ENCODE peak calls at places on chromosomes 7 and 10, in seven cellular contexts. H, L, Z, C, A, E and U are unnamed samples.

GRCh38 chr10:109480836-109481235 is 442.5 kb downstream of the XPNPEP1 start:
- DNase-seq in E (no peak), C (no peak), H (no peak), Z (no peak), L (no peak), A (no peak), U (no peak)

GRCh38 chr7:95805909-95806308 is 33.6 kb downstream of the DYNC1I1 start:
- DNase-seq in H (no peak), A (no peak), L (no peak), E (no peak), Z (no peak), C (no peak), U (no peak)

GRCh38 chr10:29841724-29842649 is 207.2 kb upstream of the SVIL start:
- DNase-seq in H (no peak), Z (no peak), A (peak), E (no peak), L (no peak), C (no peak), U (no peak)

GRCh38 chr7:108263364-108263951 is 133.3 kb upstream of the LAMB4 start:
- DNase-seq in H (no peak), L (no peak), C (no peak), A (no peak), E (no peak), Z (no peak), U (no peak)

GRCh38 chr7:32616625-32617024 is 121.3 kb downstream of the AVL9 start:
- DNase-seq in C (no peak), H (no peak), A (no peak), Z (no peak), L (peak), E (no peak), U (no peak)

GRCh38 chr7:831596-832291 is 532 bp upstream of the SUN1 start:
- DNase-seq in L (peak), H (no peak), E (peak), A (no peak), Z (no peak), C (no peak), U (peak)

GRCh38 chr7:8581842-8582241 is 148.4 kb downstream of the NXPH1 start:
- DNase-seq in H (no peak), A (no peak), C (no peak), L (no peak), E (no peak), Z (no peak), U (no peak)

GRCh38 chr10:3777876-3778707 is 6.9 kb downstream of the KLF6 start:
- DNase-seq in E (no peak), A (no peak), C (no peak), Z (no peak), H (no peak), L (peak), U (no peak)

GRCh38 chr10:103451091-103451801 is 924 bp downstream of the CALHM2 start:
- DNase-seq in Z (peak), E (no peak), C (peak), H (peak), L (peak), A (no peak), U (peak)

GRCh38 chr10:53025172-53025651 is 252.6 kb upstream of the MBL2 start:
- DNase-seq in E (no peak), C (no peak), L (peak), A (no peak), H (no peak), Z (no peak), U (no peak)

GRCh38 chr10:28328346-28328745 is 25.5 kb upstream of the MPP7 start:
- DNase-seq in L (no peak), C (no peak), E (no peak), H (no peak), Z (no peak), A (no peak), U (no peak)

GRCh38 chr10:3820255-3820654 is 35.2 kb upstream of the KLF6 start:
- DNase-seq in E (no peak), A (no peak), Z (no peak), L (peak), H (no peak), C (no peak), U (no peak)

GRCh38 chr10:124040454-124040853 is 52.9 kb downstream of the CHST15 start:
- DNase-seq in Z (no peak), H (no peak), E (no peak), A (no peak), C (no peak), L (no peak), U (no peak)

GRCh38 chr10:75461672-75462649 is 30.5 kb downstream of the LRMDA start:
- DNase-seq in A (no peak), E (no peak), H (no peak), Z (no peak), C (no peak), L (no peak), U (no peak)

GRCh38 chr10:49585387-49585786 is 24.7 kb upstream of the SLC18A3 start:
- DNase-seq in A (no peak), E (no peak), L (peak), Z (no peak), H (no peak), C (no peak), U (no peak)

GRCh38 chr10:62451606-62451965 is 77.4 kb downstream of the ZNF365 start:
- DNase-seq in Z (no peak), E (no peak), C (no peak), L (no peak), H (no peak), A (no peak), U (no peak)

GRCh38 chr10:12597800-12598750 is 248.7 kb downstream of the CAMK1D start:
- DNase-seq in Z (no peak), C (no peak), A (no peak), L (no peak), E (no peak), H (no peak), U (no peak)

GRCh38 chr10:13945760-13946460 is 359.1 kb downstream of the PRPF18 start:
- DNase-seq in L (peak), E (no peak), C (no peak), Z (no peak), H (no peak), A (no peak), U (no peak)

GRCh38 chr7:23469150-23469960 is 936 bp downstream of the IGF2BP3 start:
- DNase-seq in H (peak), Z (no peak), L (peak), E (peak), C (peak), A (no peak), U (peak)

GRCh38 chr10:56370217-56371113 is 9.4 kb upstream of the ZWINT start:
- DNase-seq in C (no peak), E (no peak), A (no peak), H (no peak), L (no peak), Z (no peak), U (no peak)

GRCh38 chr10:88064608-88065383 is 201.4 kb downstream of the PTEN start:
- DNase-seq in C (no peak), E (no peak), H (peak), Z (peak), A (no peak), L (peak), U (no peak)

GRCh38 chr7:15947749-15948148 is 261.3 kb upstream of the MEOX2 start:
- DNase-seq in Z (no peak), E (no peak), A (no peak), L (peak), C (no peak), H (no peak), U (no peak)

GRCh38 chr10:80530251-80530650 is 7.5 kb upstream of the SH2D4B start:
- DNase-seq in H (peak), L (peak), E (no peak), C (peak), Z (no peak), A (no peak), U (no peak)

GRCh38 chr7:158743219-158743618 is 38.6 kb upstream of the NCAPG2 start:
- DNase-seq in L (no peak), C (no peak), H (no peak), E (no peak), A (no peak), Z (no peak), U (no peak)

GRCh38 chr10:27319752-27320561 is 79.4 kb upstream of the ACBD5 start:
- DNase-seq in A (peak), C (peak), H (peak), E (no peak), L (peak), Z (no peak), U (peak)